ENCODE peak calls at places on chromosomes 7 and 10, in nine cellular contexts. X, B, Y, T, L, W, F, Z and S are unnamed samples.

GRCh38 chr7:46432666-46433065 is 511.6 kb upstream of the IGFBP3 start:
- DNase-seq in F (no peak), X (no peak), W (no peak), L (no peak), Z (no peak), T (no peak), B (no peak), Y (peak; percentile 91), S (no peak)

GRCh38 chr10:132173185-132173584 is 13.6 kb upstream of the DPYSL4 start:
- DNase-seq in X (no peak), T (no peak), F (no peak), Z (no peak), L (no peak), W (no peak), B (peak; percentile 26), Y (no peak), S (no peak)

GRCh38 chr10:16854623-16855022 is 37.4 kb upstream of the RSU1 start:
- DNase-seq in B (no peak), Z (no peak), L (no peak), Y (peak; percentile 66), T (no peak), W (peak; percentile 64), F (no peak), X (no peak), S (no peak)

GRCh38 chr10:102393411-102394078 is 2.0 kb upstream of the NFKB2 start:
- DNase-seq in T (no peak), Y (no peak), B (no peak), L (peak; percentile 80), F (no peak), Z (no peak), X (no peak), W (no peak), S (no peak)

GRCh38 chr7:52897708-52898107 is 137.7 kb upstream of the POM121L12 start:
- DNase-seq in X (no peak), T (no peak), F (no peak), B (peak; percentile 58), Y (no peak), L (no peak), W (no peak), Z (no peak), S (no peak)

GRCh38 chr10:71782917-71783490 is 9.7 kb upstream of the VSIR start:
- DNase-seq in Z (no peak), W (no peak), T (no peak), F (no peak), B (peak; percentile 62), X (no peak), Y (no peak), L (no peak), S (no peak)

GRCh38 chr7:74380720-74381119 is 73.0 kb upstream of the GTF2IRD1 start:
- DNase-seq in Y (no peak), W (no peak), T (no peak), X (no peak), L (no peak), B (no peak), Z (no peak), F (no peak), S (no peak)

GRCh38 chr7:24701232-24701898 is 55.9 kb downstream of the GSDME start:
- DNase-seq in B (no peak), X (no peak), Z (no peak), L (peak; percentile 41), W (no peak), Y (peak; percentile 79), F (no peak), T (no peak), S (peak; percentile 23)

GRCh38 chr7:144629011-144629410 is 206.8 kb downstream of the TPK1 start:
- DNase-seq in T (no peak), F (no peak), B (no peak), X (no peak), Y (no peak), W (no peak), L (no peak), Z (no peak), S (no peak)

GRCh38 chr7:127392182-127392565 is 334 bp downstream of the ZNF800 start:
- DNase-seq in W (peak; percentile 58), B (peak; percentile 76), Z (peak; percentile 65), Y (peak; percentile 65), X (no peak), F (peak; percentile 73), T (peak; percentile 55), L (peak; percentile 22), S (peak; percentile 68)

GRCh38 chr7:499853-500485 is 19.7 kb downstream of the PDGFA start:
- DNase-seq in X (no peak), F (no peak), L (no peak), Z (no peak), Y (no peak), T (no peak), W (no peak), B (no peak), S (no peak)

GRCh38 chr10:1300218-1300617 is 244.0 kb downstream of the WDR37 start:
- DNase-seq in W (no peak), B (no peak), Z (no peak), L (no peak), T (no peak), X (no peak), F (peak; percentile 8), Y (no peak), S (no peak)
- H3K27ac ChIP-seq in W (no peak overlapping the region), B (no peak overlapping the region), Z (no peak overlapping the region), L (no peak overlapping the region), T (no peak overlapping the region), X (no peak overlapping the region), F (no peak overlapping the region), Y (no peak overlapping the region), S (no peak overlapping the region)

GRCh38 chr7:41116337-41116736 is 586.6 kb downstream of the INHBA start:
- DNase-seq in F (no peak), X (no peak), B (no peak), L (no peak), W (no peak), Z (no peak), T (no peak), Y (peak; percentile 58), S (no peak)

GRCh38 chr7:41113663-41114062 is 589.2 kb downstream of the INHBA start:
- DNase-seq in X (no peak), L (no peak), W (no peak), Z (no peak), T (no peak), F (no peak), B (no peak), Y (no peak), S (no peak)

GRCh38 chr7:41114166-41114565 is 588.7 kb downstream of the INHBA start:
- DNase-seq in F (no peak), B (no peak), T (no peak), L (no peak), Y (peak; percentile 48), Z (no peak), X (no peak), W (no peak), S (no peak)

GRCh38 chr7:41116817-41117216 is 586.1 kb downstream of the INHBA start:
- DNase-seq in F (no peak), B (no peak), W (no peak), Z (no peak), X (no peak), Y (peak; percentile 96), L (no peak), T (no peak), S (no peak)

GRCh38 chr7:41114691-41115090 is 588.2 kb downstream of the INHBA start:
- DNase-seq in F (no peak), X (no peak), L (no peak), Y (no peak), T (no peak), W (no peak), B (no peak), Z (no peak), S (no peak)
- H3K27ac ChIP-seq in F (no peak overlapping the region), X (no peak overlapping the region), L (no peak overlapping the region), Y (peak overlapping the region; percentile 100), T (no peak overlapping the region), W (no peak overlapping the region), B (no peak overlapping the region), Z (no peak overlapping the region), S (no peak overlapping the region)

GRCh38 chr10:101065479-101066145 is 3.8 kb downstream of the KAZALD1 start:
- DNase-seq in X (no peak), F (peak; percentile 32), T (no peak), B (no peak), Z (no peak), L (no peak), Y (no peak), W (peak; percentile 54), S (no peak)
- H3K27ac ChIP-seq in X (no peak overlapping the region), F (no peak overlapping the region), T (peak overlapping the region; percentile 38), B (peak overlapping the region; percentile 76), Z (no peak overlapping the region), L (peak overlapping the region; percentile 72), Y (no peak overlapping the region), W (peak overlapping the region; percentile 92), S (no peak overlapping the region)

DNA sequence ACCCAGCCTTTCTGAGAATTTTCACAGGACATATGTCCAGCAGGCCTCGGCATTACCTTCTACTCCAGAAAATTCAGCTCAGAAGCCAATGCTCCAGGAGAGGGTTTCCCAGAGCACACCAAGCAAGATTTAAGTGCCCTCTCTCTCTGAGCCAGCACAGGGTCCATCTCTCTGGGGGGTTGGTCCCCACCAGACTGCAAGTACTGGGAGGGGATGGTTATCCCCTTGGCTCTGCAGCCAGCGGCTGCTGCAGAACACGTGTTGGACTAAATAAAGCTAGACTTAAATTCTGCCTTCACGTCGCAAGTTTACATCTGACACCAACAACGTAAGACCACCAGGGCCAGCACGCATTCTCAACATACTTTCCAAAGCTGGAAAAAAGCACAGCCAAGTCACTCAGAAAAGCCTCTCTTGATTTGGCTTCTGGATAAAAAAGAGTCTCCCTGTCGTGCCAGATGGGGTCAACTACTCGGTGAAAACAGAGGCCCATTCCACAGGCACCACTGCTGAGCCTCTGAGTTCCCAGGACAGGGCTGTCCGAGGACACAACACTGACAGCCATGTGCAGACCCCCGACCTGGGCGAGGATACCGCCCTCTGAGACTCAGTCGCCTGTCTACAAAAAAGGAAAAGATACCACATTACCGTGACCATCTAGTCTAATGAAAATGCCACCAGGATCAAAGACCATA is 77.3 kb downstream of the CTBP2 start:
- DNase-seq in Z (no peak), L (no peak), X (no peak), B (no peak), W (no peak), Y (no peak), T (no peak), F (no peak), S (no peak)
- H3K27ac ChIP-seq in Z (peak overlapping the region; percentile 89), L (no peak overlapping the region), X (no peak overlapping the region), B (peak overlapping the region; percentile 86), W (no peak overlapping the region), Y (no peak overlapping the region), T (peak overlapping the region; percentile 91), F (no peak overlapping the region), S (no peak overlapping the region)

DNA sequence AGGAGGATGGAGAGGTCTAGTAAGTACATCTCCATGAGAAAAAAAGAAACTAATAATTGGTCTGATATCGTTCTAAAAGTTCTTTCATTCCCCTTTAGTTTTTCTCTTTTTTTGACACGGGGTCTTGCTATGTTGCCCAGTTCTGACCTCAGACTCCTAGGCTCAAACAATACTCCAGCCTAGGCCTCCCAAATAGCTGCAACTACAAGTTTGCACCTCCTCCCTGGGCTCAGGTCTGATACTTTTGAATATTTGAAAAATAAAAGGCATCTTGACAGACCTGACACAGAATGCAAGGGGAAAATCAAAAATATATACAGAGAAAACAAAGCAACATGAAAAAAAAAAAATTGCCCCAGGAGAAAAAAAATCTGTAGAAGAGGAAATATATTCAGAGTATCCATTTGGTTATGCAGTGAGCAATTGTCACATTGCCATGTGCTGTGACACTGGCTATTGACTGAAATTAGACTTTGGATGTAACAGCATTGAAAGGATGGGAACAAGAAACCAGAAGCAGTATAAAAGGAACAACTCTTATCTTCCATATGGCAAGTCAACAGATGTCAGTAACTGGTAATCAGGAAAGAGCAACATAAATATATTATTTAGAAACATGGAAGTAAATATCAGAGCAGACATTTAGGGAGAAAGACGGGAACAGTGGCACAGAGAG is 408.5 kb downstream of the PARD3 start:
- DNase-seq in X (no peak), Y (no peak), Z (no peak), F (no peak), B (no peak), L (no peak), W (peak; percentile 28), T (no peak), S (no peak)
- H3K27ac ChIP-seq in X (no peak overlapping the region), Y (no peak overlapping the region), Z (no peak overlapping the region), F (no peak overlapping the region), B (no peak overlapping the region), L (no peak overlapping the region), W (no peak overlapping the region), T (no peak overlapping the region), S (no peak overlapping the region)